ENCODE peak calls at places on chromosomes 16 and 17, in four cellular contexts. Q is HepG2, R is K562, L is GM12878. E is an unnamed sample.

GRCh38 chr16:74261068-74261467 is 35.5 kb upstream of the PSMD7 start:
- DNase-seq in Q (no peak), R (no peak), L (no peak), E (no peak)

GRCh38 chr17:869067-869466 is 86.9 kb downstream of the MRM3 start:
- DNase-seq in Q (no peak), R (no peak), L (no peak), E (no peak)

GRCh38 chr17:9766970-9767369 is 24.4 kb downstream of the DHRS7C start:
- DNase-seq in Q (no peak), R (no peak), L (no peak), E (no peak)

GRCh38 chr17:7702776-7703175 is 2.2 kb upstream of the EFNB3 start:
- DNase-seq in Q (no peak), R (no peak), L (no peak), E (no peak)

GRCh38 chr16:52494145-52494544 is 52.8 kb downstream of the TOX3 start:
- DNase-seq in Q (no peak), R (no peak), L (no peak), E (no peak)

GRCh38 chr17:37676115-37676925 is 33.1 kb upstream of the DDX52 start:
- DNase-seq in Q (peak), R (no peak), L (no peak), E (no peak)

GRCh38 chr17:19296786-19297778 is 59.9 kb downstream of the EPN2 start:
- DNase-seq in Q (no peak), R (no peak), L (no peak), E (no peak)

GRCh38 chr16:11665071-11665491 is 3.2 kb upstream of the SNN start:
- DNase-seq in Q (no peak), R (no peak), L (no peak), E (peak)

GRCh38 chr17:9356488-9356911 is 219.1 kb downstream of the STX8 start:
- DNase-seq in Q (no peak), R (no peak), L (no peak), E (no peak)

GRCh38 chr16:57791156-57791902 is 11.0 kb downstream of the KIFC3 start:
- DNase-seq in Q (no peak), R (no peak), L (no peak), E (no peak)

GRCh38 chr16:8713635-8714097 is 39.2 kb downstream of the ABAT start:
- DNase-seq in Q (no peak), R (no peak), L (no peak), E (no peak)

GRCh38 chr17:9647014-9647413 is 1.7 kb downstream of the USP43 start:
- DNase-seq in Q (no peak), R (no peak), L (no peak), E (no peak)

GRCh38 chr17:79506955-79507354 is 103.9 kb downstream of the RBFOX3 start:
- DNase-seq in Q (no peak), R (no peak), L (no peak), E (no peak)

GRCh38 chr16:58028541-58029070 is 3.1 kb downstream of the MMP15 start:
- DNase-seq in Q (no peak), R (no peak), L (no peak), E (no peak)

GRCh38 chr16:50121721-50122445 is 31.2 kb upstream of the TENT4B start:
- DNase-seq in Q (no peak), R (no peak), L (peak), E (no peak)

GRCh38 chr17:42969006-42969581 is 4.8 kb upstream of the AARSD1 start:
- DNase-seq in Q (no peak), R (no peak), L (no peak), E (no peak)

GRCh38 chr16:3171181-3171854 is 16.7 kb upstream of the OR1F1 start:
- DNase-seq in Q (no peak), R (no peak), L (no peak), E (peak)
- TF ChIP-seq SP1 in Q (no peak), R (no peak), L (no peak), E (no peak)

DNA sequence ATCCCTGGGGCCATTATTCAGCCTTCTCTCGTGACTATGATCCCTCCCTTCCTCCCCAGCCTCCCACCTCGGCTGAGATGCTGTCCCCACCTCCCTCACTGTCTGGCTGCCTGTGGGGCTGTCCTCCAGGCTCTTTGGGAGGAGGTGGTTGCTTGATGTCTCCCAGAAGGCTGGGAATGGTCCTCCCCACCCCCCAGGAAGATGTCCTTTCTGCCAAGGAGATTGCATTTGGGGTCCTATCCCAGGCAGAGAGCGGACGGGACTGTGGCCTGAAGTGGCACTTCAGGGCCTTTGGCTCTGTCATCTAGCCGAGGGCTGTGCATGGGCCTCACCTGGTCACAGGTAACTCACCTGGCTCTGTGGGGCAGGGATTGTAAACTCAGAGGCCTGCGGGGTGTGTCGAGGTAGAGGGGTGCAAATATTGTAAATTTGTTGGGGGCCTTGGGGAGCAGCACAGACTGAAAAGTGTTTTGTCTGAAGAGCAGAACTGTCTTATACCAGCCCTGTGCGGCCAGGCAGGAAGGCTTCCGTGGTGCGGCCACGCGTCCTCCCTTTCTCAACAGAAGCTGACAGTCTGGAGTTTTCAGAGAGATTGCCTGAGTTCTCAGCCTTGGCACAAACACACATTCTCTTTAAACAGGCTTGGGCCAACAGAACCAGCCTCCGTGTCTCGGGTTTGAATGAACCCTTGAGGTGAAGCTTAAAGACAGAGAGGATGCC is 177.9 kb downstream of the SEC14L1 start:
- DNase-seq in Q (no peak), R (no peak), L (no peak), E (peak)
- TF ChIP-seq NR2C2 in Q (no peak), R (no peak), L (no peak), E (no peak)

GRCh38 chr16:84107921-84108320 is 8.8 kb downstream of the MBTPS1 start:
- DNase-seq in Q (no peak), R (no peak), L (no peak), E (no peak)
- TF ChIP-seq SP1 in Q (no peak), R (no peak), L (no peak), E (no peak)

DNA sequence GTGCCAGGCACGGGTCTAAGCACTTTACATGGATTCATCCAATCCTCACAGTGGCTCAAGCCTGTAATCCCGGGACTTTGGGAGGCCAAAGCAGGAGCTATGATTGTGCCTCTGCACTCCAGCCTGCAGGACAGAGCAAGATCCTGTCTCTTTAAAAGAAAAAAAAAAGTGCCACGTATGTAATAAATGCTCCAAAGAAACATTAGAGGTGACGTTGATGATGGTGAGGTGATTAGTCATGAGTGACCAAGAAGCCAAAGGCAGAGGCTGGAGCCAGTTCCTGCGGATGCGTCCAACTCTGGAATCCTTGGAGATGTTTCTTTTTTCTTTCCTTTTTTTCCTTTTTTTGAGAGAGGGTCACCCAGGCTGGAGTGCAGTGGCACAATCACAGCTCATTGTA is 59.4 kb upstream of the SIAH1 start:
- DNase-seq in Q (no peak), R (no peak), L (no peak), E (no peak)
- TF ChIP-seq NR2C2 in Q (no peak), R (no peak), L (no peak), E (no peak)

GRCh38 chr17:45223541-45224528 is 2.1 kb downstream of the FMNL1 start:
- DNase-seq in Q (no peak), R (no peak), L (no peak), E (no peak)

GRCh38 chr17:45221081-45221996 is at the start of gene FMNL1:
- DNase-seq in Q (no peak), R (peak), L (no peak), E (peak)

GRCh38 chr17:45222994-45223540 is 1.4 kb downstream of the FMNL1 start:
- DNase-seq in Q (no peak), R (no peak), L (no peak), E (no peak)

GRCh38 chr17:45221997-45222272 is 250 bp downstream of the FMNL1 start:
- DNase-seq in Q (no peak), R (no peak), L (no peak), E (no peak)

DNA sequence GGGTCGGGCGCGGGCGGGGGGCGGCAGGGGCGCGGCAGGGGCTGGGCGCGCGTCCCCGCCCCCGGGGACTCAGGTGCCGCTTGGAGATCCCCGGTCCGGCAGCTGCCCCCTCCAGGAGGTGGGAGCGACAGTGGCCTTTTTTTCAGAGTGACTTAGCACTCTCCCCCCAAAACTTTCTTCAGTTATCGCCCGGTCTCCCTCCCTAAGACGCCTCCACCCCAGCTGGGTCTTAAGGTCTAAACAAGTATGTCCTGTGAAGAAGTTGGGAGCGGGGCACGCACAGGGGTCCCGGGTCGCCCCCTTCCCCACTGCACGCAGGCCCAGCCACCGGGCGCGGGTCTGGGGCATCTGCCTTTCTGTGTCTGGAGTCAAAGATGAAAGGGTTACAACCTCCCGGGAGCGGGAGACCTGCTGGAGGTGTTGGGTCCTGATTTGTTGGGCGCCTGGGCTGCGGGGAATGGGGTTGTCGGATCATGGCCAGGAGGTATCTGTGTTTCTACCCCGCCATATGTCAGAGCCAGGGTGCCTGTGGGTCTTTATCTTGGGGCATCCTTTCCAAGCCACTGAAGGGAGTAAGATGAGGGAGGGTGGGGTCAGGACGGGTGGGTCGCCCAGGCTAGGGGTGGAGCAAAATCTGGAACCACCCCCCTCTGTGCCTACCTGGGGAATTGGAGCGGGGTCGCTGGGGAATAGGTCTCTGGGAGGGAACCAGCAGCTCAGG is 748 bp downstream of the FMNL1 start:
- DNase-seq in Q (no peak), R (peak), L (no peak), E (no peak)
- TF ChIP-seq SP1 in Q (no peak), R (no peak), L (no peak), E (no peak)

GRCh38 chr16:4214215-4214621 is 27.7 kb downstream of the SRL start:
- DNase-seq in Q (peak), R (no peak), L (no peak), E (no peak)
- TF ChIP-seq NR2C2 in Q (no peak), R (no peak), L (no peak), E (no peak)

GRCh38 chr17:59377410-59377809 is 46.0 kb downstream of the YPEL2 start:
- DNase-seq in Q (no peak), R (no peak), L (no peak), E (no peak)
- TF ChIP-seq SP1 in Q (no peak), R (no peak), L (no peak), E (no peak)

DNA sequence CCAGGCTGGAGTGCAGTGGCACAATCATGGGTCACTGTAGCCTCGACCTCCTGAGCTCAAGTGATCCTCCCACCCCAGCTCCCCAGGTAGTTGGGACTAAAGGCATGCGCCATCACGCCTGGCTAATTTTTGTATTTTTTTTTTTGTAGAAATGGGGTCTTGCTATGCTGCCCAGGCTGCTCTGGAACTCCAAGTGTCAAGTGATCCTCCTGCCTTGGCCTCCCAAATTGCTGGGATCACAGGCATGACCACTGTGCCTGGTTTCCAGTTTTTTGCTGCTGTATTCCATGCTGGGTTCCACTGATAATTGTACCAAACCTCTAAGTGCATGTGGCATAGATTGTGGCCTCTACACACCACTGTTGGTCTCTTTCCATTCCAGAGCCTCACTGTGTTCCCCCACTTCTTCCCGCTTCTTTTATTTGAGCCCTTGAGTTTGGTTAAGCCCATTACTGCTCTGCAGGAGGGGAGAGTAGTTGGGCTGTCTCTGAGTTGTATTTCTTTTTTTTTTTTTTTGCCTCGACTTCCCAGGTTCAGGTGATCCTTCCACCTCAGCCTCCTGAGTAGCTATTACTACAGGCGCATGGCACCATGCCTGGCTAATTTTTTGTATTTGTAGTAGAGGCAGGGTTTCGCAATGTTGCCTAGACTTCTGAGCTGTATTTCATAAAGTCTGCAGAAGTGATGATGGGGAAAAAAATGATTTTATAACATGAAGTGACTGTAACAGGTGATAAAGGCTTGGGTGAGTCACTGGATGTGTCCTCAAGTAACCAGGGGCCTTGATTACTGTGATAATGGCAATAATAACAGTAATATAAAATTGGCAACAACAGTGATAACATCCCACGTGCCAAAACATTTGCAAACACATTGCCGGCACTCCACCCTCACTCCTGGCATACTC is 30.0 kb downstream of the EEF2K start:
- DNase-seq in Q (no peak), R (no peak), L (no peak), E (no peak)
- TF ChIP-seq NR2C2 in Q (no peak), R (no peak), L (no peak), E (no peak)

GRCh38 chr16:85989863-85990643 is 91.1 kb downstream of the IRF8 start:
- DNase-seq in Q (no peak), R (no peak), L (no peak), E (no peak)
- TF ChIP-seq SP1 in Q (no peak), R (no peak), L (no peak), E (no peak)